ENCODE peak calls at places on chromosome 12, in four cellular contexts. One of them, this sample, is unnamed.

GRCh38 chr12:26017484-26018211 is 59.2 kb downstream of the RASSF8 start:
- DNase-seq in effector memory CD4-positive, alpha-beta T cell: no peak
- DNase-seq in activated CD4-positive, alpha-beta T cell treated with anti-CD3 and anti-CD28 coated beads, Interleukin-2, amount 50 U/mL, for 1 hour: no peak
- DNase-seq in HFF-Myc: peak
- DNase-seq in this sample: no peak

GRCh38 chr12:3295648-3296408 is 195.2 kb upstream of the PRMT8 start:
- DNase-seq in effector memory CD4-positive, alpha-beta T cell: no peak
- DNase-seq in HFF-Myc: peak
- DNase-seq in activated CD4-positive, alpha-beta T cell treated with anti-CD3 and anti-CD28 coated beads, Interleukin-2, amount 50 U/mL, for 1 hour: no peak
- DNase-seq in this sample: no peak

GRCh38 chr12:86660488-86661171 is 404.4 kb upstream of the MGAT4C start:
- DNase-seq in effector memory CD4-positive, alpha-beta T cell: no peak
- DNase-seq in activated CD4-positive, alpha-beta T cell treated with anti-CD3 and anti-CD28 coated beads, Interleukin-2, amount 50 U/mL, for 1 hour: no peak
- DNase-seq in HFF-Myc: peak
- DNase-seq in this sample: no peak

GRCh38 chr12:79692860-79693605 is 2.3 kb upstream of the PAWR start:
- DNase-seq in activated CD4-positive, alpha-beta T cell treated with anti-CD3 and anti-CD28 coated beads, Interleukin-2, amount 50 U/mL, for 1 hour: no peak
- DNase-seq in HFF-Myc: no peak
- DNase-seq in effector memory CD4-positive, alpha-beta T cell: no peak
- DNase-seq in this sample: no peak

GRCh38 chr12:71144682-71145081 is 13.1 kb downstream of the TSPAN8 start:
- DNase-seq in HFF-Myc: no peak
- DNase-seq in effector memory CD4-positive, alpha-beta T cell: no peak
- DNase-seq in activated CD4-positive, alpha-beta T cell treated with anti-CD3 and anti-CD28 coated beads, Interleukin-2, amount 50 U/mL, for 1 hour: no peak
- DNase-seq in this sample: no peak

GRCh38 chr12:59182660-59183455 is 262.6 kb upstream of the LRIG3 start:
- DNase-seq in HFF-Myc: no peak
- DNase-seq in effector memory CD4-positive, alpha-beta T cell: no peak
- DNase-seq in activated CD4-positive, alpha-beta T cell treated with anti-CD3 and anti-CD28 coated beads, Interleukin-2, amount 50 U/mL, for 1 hour: no peak
- DNase-seq in this sample: no peak

GRCh38 chr12:121390856-121391255 is 9.1 kb upstream of the RNF34 start:
- DNase-seq in HFF-Myc: no peak
- DNase-seq in effector memory CD4-positive, alpha-beta T cell: no peak
- DNase-seq in activated CD4-positive, alpha-beta T cell treated with anti-CD3 and anti-CD28 coated beads, Interleukin-2, amount 50 U/mL, for 1 hour: no peak
- DNase-seq in this sample: no peak

GRCh38 chr12:9588749-9589148 is 19.0 kb downstream of the KLRB1 start:
- DNase-seq in HFF-Myc: peak
- DNase-seq in activated CD4-positive, alpha-beta T cell treated with anti-CD3 and anti-CD28 coated beads, Interleukin-2, amount 50 U/mL, for 1 hour: no peak
- DNase-seq in effector memory CD4-positive, alpha-beta T cell: no peak
- DNase-seq in this sample: no peak

GRCh38 chr12:109606261-109607028 is 32.9 kb downstream of the MVK start:
- DNase-seq in HFF-Myc: no peak
- DNase-seq in activated CD4-positive, alpha-beta T cell treated with anti-CD3 and anti-CD28 coated beads, Interleukin-2, amount 50 U/mL, for 1 hour: no peak
- DNase-seq in effector memory CD4-positive, alpha-beta T cell: no peak
- DNase-seq in this sample: peak

GRCh38 chr12:101116911-101117310 is 93.1 kb downstream of the SLC5A8 start:
- DNase-seq in activated CD4-positive, alpha-beta T cell treated with anti-CD3 and anti-CD28 coated beads, Interleukin-2, amount 50 U/mL, for 1 hour: no peak
- DNase-seq in HFF-Myc: no peak
- DNase-seq in effector memory CD4-positive, alpha-beta T cell: no peak
- DNase-seq in this sample: no peak

GRCh38 chr12:3117628-3118027 is 40.4 kb downstream of the TSPAN9 start:
- DNase-seq in HFF-Myc: peak
- DNase-seq in activated CD4-positive, alpha-beta T cell treated with anti-CD3 and anti-CD28 coated beads, Interleukin-2, amount 50 U/mL, for 1 hour: no peak
- DNase-seq in effector memory CD4-positive, alpha-beta T cell: no peak
- DNase-seq in this sample: no peak

GRCh38 chr12:127223011-127223410 is 1044.0 kb upstream of the TMEM132C start:
- DNase-seq in effector memory CD4-positive, alpha-beta T cell: no peak
- DNase-seq in activated CD4-positive, alpha-beta T cell treated with anti-CD3 and anti-CD28 coated beads, Interleukin-2, amount 50 U/mL, for 1 hour: no peak
- DNase-seq in HFF-Myc: no peak
- DNase-seq in this sample: no peak

GRCh38 chr12:105539735-105540134 is 209.2 kb downstream of the C12orf75 start:
- DNase-seq in effector memory CD4-positive, alpha-beta T cell: no peak
- DNase-seq in activated CD4-positive, alpha-beta T cell treated with anti-CD3 and anti-CD28 coated beads, Interleukin-2, amount 50 U/mL, for 1 hour: no peak
- DNase-seq in HFF-Myc: no peak
- DNase-seq in this sample: no peak

GRCh38 chr12:79373896-79374499 is 316.8 kb downstream of the PAWR start:
- DNase-seq in effector memory CD4-positive, alpha-beta T cell: no peak
- DNase-seq in HFF-Myc: no peak
- DNase-seq in activated CD4-positive, alpha-beta T cell treated with anti-CD3 and anti-CD28 coated beads, Interleukin-2, amount 50 U/mL, for 1 hour: no peak
- DNase-seq in this sample: no peak

GRCh38 chr12:117148642-117149041 is 41.6 kb downstream of the FBXO21 start:
- DNase-seq in activated CD4-positive, alpha-beta T cell treated with anti-CD3 and anti-CD28 coated beads, Interleukin-2, amount 50 U/mL, for 1 hour: no peak
- DNase-seq in HFF-Myc: no peak
- DNase-seq in effector memory CD4-positive, alpha-beta T cell: no peak
- DNase-seq in this sample: no peak

This sample was measured in hippocampal formation.